ENCODE peak calls at places on chromosomes 11 and 22, in four cellular contexts. One of them, this sample, is unnamed.

GRCh38 chr11:46677169-46677568 is 23.2 kb downstream of the ARHGAP1 start:
- DNase-seq in HT1080: no peak
- DNase-seq in stimulated activated CD4-positive, alpha-beta T cell treated with anti-CD3 and anti-CD28 coated beads, Interleukin-12 subunit alpha, Interleukin-12 subunit beta, amount 100 ng/mL, for 24 hours: no peak
- DNase-seq in psoas muscle: no peak
- DNase-seq in this sample: no peak

GRCh38 chr11:9708544-9708943 is 44.7 kb downstream of the SWAP70 start:
- DNase-seq in HT1080: peak
- DNase-seq in stimulated activated CD4-positive, alpha-beta T cell treated with anti-CD3 and anti-CD28 coated beads, Interleukin-12 subunit alpha, Interleukin-12 subunit beta, amount 100 ng/mL, for 24 hours: no peak
- DNase-seq in psoas muscle: no peak
- DNase-seq in this sample: no peak

GRCh38 chr11:9351321-9351881 is 33.1 kb upstream of the IPO7 start:
- DNase-seq in HT1080: no peak
- DNase-seq in stimulated activated CD4-positive, alpha-beta T cell treated with anti-CD3 and anti-CD28 coated beads, Interleukin-12 subunit alpha, Interleukin-12 subunit beta, amount 100 ng/mL, for 24 hours: no peak
- DNase-seq in psoas muscle: no peak
- DNase-seq in this sample: no peak

GRCh38 chr11:86132667-86133310 is 63.9 kb upstream of the PICALM start:
- DNase-seq in HT1080: no peak
- DNase-seq in stimulated activated CD4-positive, alpha-beta T cell treated with anti-CD3 and anti-CD28 coated beads, Interleukin-12 subunit alpha, Interleukin-12 subunit beta, amount 100 ng/mL, for 24 hours: no peak
- DNase-seq in psoas muscle: no peak
- DNase-seq in this sample: no peak

GRCh38 chr22:29205260-29205597 is 467 bp upstream of the EMID1 start:
- DNase-seq in HT1080: no peak
- DNase-seq in stimulated activated CD4-positive, alpha-beta T cell treated with anti-CD3 and anti-CD28 coated beads, Interleukin-12 subunit alpha, Interleukin-12 subunit beta, amount 100 ng/mL, for 24 hours: no peak
- DNase-seq in psoas muscle: no peak
- DNase-seq in this sample: no peak

GRCh38 chr11:69638941-69639681 is 1.8 kb upstream of the CCND1 start:
- DNase-seq in HT1080: peak
- DNase-seq in stimulated activated CD4-positive, alpha-beta T cell treated with anti-CD3 and anti-CD28 coated beads, Interleukin-12 subunit alpha, Interleukin-12 subunit beta, amount 100 ng/mL, for 24 hours: no peak
- DNase-seq in psoas muscle: peak
- DNase-seq in this sample: peak

GRCh38 chr11:35549787-35550186 is 24.4 kb upstream of the PAMR1 start:
- DNase-seq in HT1080: peak
- DNase-seq in stimulated activated CD4-positive, alpha-beta T cell treated with anti-CD3 and anti-CD28 coated beads, Interleukin-12 subunit alpha, Interleukin-12 subunit beta, amount 100 ng/mL, for 24 hours: no peak
- DNase-seq in psoas muscle: no peak
- DNase-seq in this sample: peak

GRCh38 chr11:16111690-16112089 is 244.7 kb downstream of the SOX6 start:
- DNase-seq in HT1080: no peak
- DNase-seq in stimulated activated CD4-positive, alpha-beta T cell treated with anti-CD3 and anti-CD28 coated beads, Interleukin-12 subunit alpha, Interleukin-12 subunit beta, amount 100 ng/mL, for 24 hours: no peak
- DNase-seq in psoas muscle: no peak
- DNase-seq in this sample: no peak

GRCh38 chr11:30196400-30197206 is 34.2 kb upstream of the FSHB start:
- DNase-seq in HT1080: peak
- DNase-seq in stimulated activated CD4-positive, alpha-beta T cell treated with anti-CD3 and anti-CD28 coated beads, Interleukin-12 subunit alpha, Interleukin-12 subunit beta, amount 100 ng/mL, for 24 hours: peak
- DNase-seq in psoas muscle: peak
- DNase-seq in this sample: peak

GRCh38 chr11:494761-495536 is 12.1 kb downstream of the RNH1 start:
- DNase-seq in HT1080: no peak
- DNase-seq in stimulated activated CD4-positive, alpha-beta T cell treated with anti-CD3 and anti-CD28 coated beads, Interleukin-12 subunit alpha, Interleukin-12 subunit beta, amount 100 ng/mL, for 24 hours: no peak
- DNase-seq in psoas muscle: peak
- DNase-seq in this sample: no peak

GRCh38 chr11:83156150-83156995 is 558 bp upstream of the PCF11 start:
- DNase-seq in HT1080: peak
- DNase-seq in stimulated activated CD4-positive, alpha-beta T cell treated with anti-CD3 and anti-CD28 coated beads, Interleukin-12 subunit alpha, Interleukin-12 subunit beta, amount 100 ng/mL, for 24 hours: peak
- DNase-seq in psoas muscle: peak
- DNase-seq in this sample: peak

GRCh38 chr11:8871283-8871775 is 39.7 kb upstream of the AKIP1 start:
- DNase-seq in HT1080: peak
- DNase-seq in stimulated activated CD4-positive, alpha-beta T cell treated with anti-CD3 and anti-CD28 coated beads, Interleukin-12 subunit alpha, Interleukin-12 subunit beta, amount 100 ng/mL, for 24 hours: no peak
- DNase-seq in psoas muscle: peak
- DNase-seq in this sample: peak

GRCh38 chr11:63920126-63920869 is 3.3 kb upstream of the RCOR2 start:
- DNase-seq in HT1080: no peak
- DNase-seq in stimulated activated CD4-positive, alpha-beta T cell treated with anti-CD3 and anti-CD28 coated beads, Interleukin-12 subunit alpha, Interleukin-12 subunit beta, amount 100 ng/mL, for 24 hours: no peak
- DNase-seq in psoas muscle: peak
- DNase-seq in this sample: no peak

GRCh38 chr22:47872761-47873535 is 1110.5 kb downstream of the TBC1D22A start:
- DNase-seq in HT1080: no peak
- DNase-seq in stimulated activated CD4-positive, alpha-beta T cell treated with anti-CD3 and anti-CD28 coated beads, Interleukin-12 subunit alpha, Interleukin-12 subunit beta, amount 100 ng/mL, for 24 hours: no peak
- DNase-seq in psoas muscle: no peak
- DNase-seq in this sample: no peak

GRCh38 chr22:43185860-43186261 is 1.1 kb downstream of the TTLL12 start:
- DNase-seq in HT1080: peak
- DNase-seq in stimulated activated CD4-positive, alpha-beta T cell treated with anti-CD3 and anti-CD28 coated beads, Interleukin-12 subunit alpha, Interleukin-12 subunit beta, amount 100 ng/mL, for 24 hours: no peak
- DNase-seq in psoas muscle: peak
- DNase-seq in this sample: peak

GRCh38 chr11:68632802-68633201 is 51.5 kb upstream of the GAL start:
- DNase-seq in HT1080: peak
- DNase-seq in stimulated activated CD4-positive, alpha-beta T cell treated with anti-CD3 and anti-CD28 coated beads, Interleukin-12 subunit alpha, Interleukin-12 subunit beta, amount 100 ng/mL, for 24 hours: no peak
- DNase-seq in psoas muscle: no peak
- DNase-seq in this sample: peak

GRCh38 chr11:8707541-8708270 is 25.1 kb downstream of the RPL27A start:
- DNase-seq in HT1080: no peak
- DNase-seq in stimulated activated CD4-positive, alpha-beta T cell treated with anti-CD3 and anti-CD28 coated beads, Interleukin-12 subunit alpha, Interleukin-12 subunit beta, amount 100 ng/mL, for 24 hours: no peak
- DNase-seq in psoas muscle: peak
- DNase-seq in this sample: no peak

GRCh38 chr11:126585388-126586302 is 230.2 kb downstream of the ST3GAL4 start:
- DNase-seq in HT1080: peak
- DNase-seq in stimulated activated CD4-positive, alpha-beta T cell treated with anti-CD3 and anti-CD28 coated beads, Interleukin-12 subunit alpha, Interleukin-12 subunit beta, amount 100 ng/mL, for 24 hours: no peak
- DNase-seq in psoas muscle: peak
- DNase-seq in this sample: peak

GRCh38 chr22:20001082-20001638 is 15.5 kb downstream of the ARVCF start:
- DNase-seq in HT1080: peak
- DNase-seq in stimulated activated CD4-positive, alpha-beta T cell treated with anti-CD3 and anti-CD28 coated beads, Interleukin-12 subunit alpha, Interleukin-12 subunit beta, amount 100 ng/mL, for 24 hours: no peak
- DNase-seq in psoas muscle: peak
- DNase-seq in this sample: no peak

GRCh38 chr11:62599069-62599696 is 2.5 kb downstream of the MTA2 start:
- DNase-seq in HT1080: peak
- DNase-seq in stimulated activated CD4-positive, alpha-beta T cell treated with anti-CD3 and anti-CD28 coated beads, Interleukin-12 subunit alpha, Interleukin-12 subunit beta, amount 100 ng/mL, for 24 hours: peak
- DNase-seq in psoas muscle: peak
- DNase-seq in this sample: peak

GRCh38 chr11:11717064-11717725 is 95.4 kb upstream of the GALNT18 start:
- DNase-seq in HT1080: no peak
- DNase-seq in stimulated activated CD4-positive, alpha-beta T cell treated with anti-CD3 and anti-CD28 coated beads, Interleukin-12 subunit alpha, Interleukin-12 subunit beta, amount 100 ng/mL, for 24 hours: no peak
- DNase-seq in psoas muscle: no peak
- DNase-seq in this sample: no peak